ENCODE peak calls at places on chromosomes 3 and 15, in eight cellular contexts. O is A549, V is GM13977, S is testis, B is body of pancreas, X is glutamatergic neuron, T is kidney epithelial cell, L is GM12864. H is an unnamed sample.

GRCh38 chr15:69080958-69081248 is 66.4 kb downstream of the NOX5 start:
- DNase-seq in O (no peak), B (no peak), X (no peak), S (no peak), V (no peak), T (no peak), L (no peak), H (no peak)

GRCh38 chr3:192170659-192171058 is 556.7 kb downstream of the FGF12 start:
- DNase-seq in X (no peak), B (no peak), V (no peak), O (no peak), T (no peak), S (no peak), L (no peak), H (no peak)

GRCh38 chr3:14789640-14790285 is 29.0 kb upstream of the FGD5 start:
- DNase-seq in B (no peak), O (no peak), V (no peak), S (no peak), X (no peak), T (no peak), L (no peak), H (no peak)

GRCh38 chr3:29721789-29722188 is 440.9 kb downstream of the RBMS3 start:
- DNase-seq in V (no peak), T (no peak), S (no peak), B (no peak), O (no peak), L (no peak), X (no peak), H (no peak)

GRCh38 chr3:129461461-129462146 is 21.6 kb downstream of the IFT122 start:
- DNase-seq in S (no peak), X (no peak), O (no peak), B (no peak), L (no peak), T (no peak), V (no peak), H (no peak)

GRCh38 chr15:100877551-100877950 is 2.1 kb upstream of the ALDH1A3 start:
- DNase-seq in L (no peak), B (no peak), O (no peak), V (no peak), S (no peak), X (no peak), T (no peak), H (no peak)

GRCh38 chr3:148992027-148992634 is 791 bp downstream of the GYG1 start:
- DNase-seq in O (peak), T (no peak), L (no peak), X (peak), B (peak), V (peak), S (peak), H (no peak)

GRCh38 chr15:74995779-74996765 is 709 bp downstream of the SCAMP5 start:
- DNase-seq in O (no peak), T (no peak), L (no peak), S (peak), V (no peak), X (peak), B (peak), H (no peak)

GRCh38 chr15:68614621-68615035 is 35.8 kb downstream of the CORO2B start:
- DNase-seq in O (no peak), L (no peak), V (no peak), X (peak), B (no peak), T (no peak), S (peak), H (no peak)

GRCh38 chr3:187125319-187126031 is 13.8 kb downstream of the RPL39L start:
- DNase-seq in V (no peak), O (no peak), B (no peak), S (no peak), X (no peak), T (no peak), L (no peak), H (no peak)

GRCh38 chr3:12465826-12466225 is 18.5 kb upstream of the TSEN2 start:
- DNase-seq in X (no peak), L (no peak), O (no peak), S (no peak), T (no peak), V (no peak), B (no peak), H (no peak)

GRCh38 chr3:127712881-127713771 is 40.4 kb downstream of the ABTB1 start:
- DNase-seq in L (no peak), V (no peak), O (no peak), S (no peak), B (no peak), X (peak), T (no peak), H (no peak)

GRCh38 chr3:22288756-22289155 is 537.7 kb upstream of the ZNF385D start:
- DNase-seq in S (no peak), X (no peak), V (no peak), L (no peak), B (no peak), O (no peak), T (no peak), H (no peak)

GRCh38 chr3:194661946-194662345 is 10.0 kb downstream of the LSG1 start:
- DNase-seq in T (no peak), B (no peak), O (no peak), S (no peak), L (no peak), V (no peak), X (peak), H (no peak)

GRCh38 chr3:113268917-113269316 is 57.6 kb downstream of the BOC start:
- DNase-seq in T (no peak), B (no peak), V (no peak), S (no peak), L (no peak), X (no peak), O (no peak), H (no peak)

GRCh38 chr3:115100172-115100571 is 46.9 kb downstream of the ZBTB20 start:
- DNase-seq in S (peak), X (no peak), L (peak), T (peak), O (peak), V (no peak), B (peak), H (no peak)

GRCh38 chr15:98938804-98939203 is 68.8 kb downstream of the PGPEP1L start:
- DNase-seq in X (no peak), V (no peak), S (no peak), L (no peak), T (no peak), O (no peak), B (no peak), H (no peak)

GRCh38 chr15:50824507-50824906 is 59.0 kb upstream of the SPPL2A start:
- DNase-seq in V (no peak), L (no peak), O (no peak), B (no peak), S (no peak), X (no peak), T (no peak), H (no peak)

GRCh38 chr3:127749787-127750225 is 72.5 kb downstream of the MGLL start:
- DNase-seq in B (no peak), T (no peak), O (no peak), V (no peak), X (no peak), S (no peak), L (no peak), H (no peak)

GRCh38 chr3:123527046-123527445 is 57.8 kb downstream of the HACD2 start:
- DNase-seq in T (no peak), S (no peak), L (no peak), O (no peak), V (no peak), X (no peak), B (no peak), H (no peak)

GRCh38 chr15:45611305-45611704 is 23.5 kb upstream of the SQOR start:
- DNase-seq in S (no peak), O (peak), X (no peak), T (no peak), B (no peak), L (no peak), V (peak), H (no peak)

GRCh38 chr3:23959147-23959900 is 14.2 kb downstream of the NR1D2 start:
- DNase-seq in V (no peak), X (no peak), O (peak), T (peak), S (no peak), L (no peak), B (no peak), H (peak)

GRCh38 chr3:128780438-128780837 is 54.5 kb downstream of the RAB7A start:
- DNase-seq in X (no peak), B (no peak), V (no peak), O (no peak), T (no peak), L (no peak), S (no peak), H (no peak)

GRCh38 chr15:51243774-51244173 is 94.6 kb downstream of the CYP19A1 start:
- DNase-seq in B (no peak), O (no peak), S (no peak), X (no peak), L (no peak), V (peak), T (no peak), H (no peak)

GRCh38 chr3:30199855-30200254 is 406.5 kb upstream of the TGFBR2 start:
- DNase-seq in V (no peak), L (no peak), S (no peak), B (no peak), O (no peak), X (no peak), T (no peak), H (no peak)

GRCh38 chr15:45644437-45644836 is 9.6 kb downstream of the SQOR start:
- DNase-seq in X (no peak), S (no peak), V (no peak), L (no peak), T (no peak), O (no peak), B (no peak), H (no peak)

GRCh38 chr15:69972436-69972835 is 125.3 kb downstream of the TLE3 start:
- DNase-seq in B (no peak), O (no peak), S (no peak), T (no peak), X (no peak), L (no peak), V (no peak), H (no peak)

GRCh38 chr3:46876313-46877300 is 914 bp upstream of the PTH1R start:
- DNase-seq in B (no peak), S (no peak), L (no peak), V (no peak), X (no peak), O (no peak), T (no peak), H (no peak)
- TF ChIP-seq CTCF in B (no peak), S (no peak), L (no peak), V (no peak), X (no peak), O (no peak), T (no peak), H (no peak)

GRCh38 chr3:133274477-133274876 is 125.4 kb upstream of the BFSP2 start:
- DNase-seq in O (no peak), B (no peak), S (no peak), T (no peak), V (no peak), L (no peak), X (no peak), H (no peak)
- TF ChIP-seq CTCF in O (no peak), B (no peak), S (no peak), T (no peak), V (peak), L (peak), X (no peak), H (no peak)

GRCh38 chr3:56985460-56986327 is 74.8 kb upstream of the SPATA12 start:
- DNase-seq in T (no peak), X (no peak), S (no peak), O (no peak), B (no peak), L (no peak), V (no peak), H (no peak)
- TF ChIP-seq CTCF in T (no peak), X (no peak), S (no peak), O (no peak), B (no peak), L (no peak), V (no peak), H (peak)

DNA sequence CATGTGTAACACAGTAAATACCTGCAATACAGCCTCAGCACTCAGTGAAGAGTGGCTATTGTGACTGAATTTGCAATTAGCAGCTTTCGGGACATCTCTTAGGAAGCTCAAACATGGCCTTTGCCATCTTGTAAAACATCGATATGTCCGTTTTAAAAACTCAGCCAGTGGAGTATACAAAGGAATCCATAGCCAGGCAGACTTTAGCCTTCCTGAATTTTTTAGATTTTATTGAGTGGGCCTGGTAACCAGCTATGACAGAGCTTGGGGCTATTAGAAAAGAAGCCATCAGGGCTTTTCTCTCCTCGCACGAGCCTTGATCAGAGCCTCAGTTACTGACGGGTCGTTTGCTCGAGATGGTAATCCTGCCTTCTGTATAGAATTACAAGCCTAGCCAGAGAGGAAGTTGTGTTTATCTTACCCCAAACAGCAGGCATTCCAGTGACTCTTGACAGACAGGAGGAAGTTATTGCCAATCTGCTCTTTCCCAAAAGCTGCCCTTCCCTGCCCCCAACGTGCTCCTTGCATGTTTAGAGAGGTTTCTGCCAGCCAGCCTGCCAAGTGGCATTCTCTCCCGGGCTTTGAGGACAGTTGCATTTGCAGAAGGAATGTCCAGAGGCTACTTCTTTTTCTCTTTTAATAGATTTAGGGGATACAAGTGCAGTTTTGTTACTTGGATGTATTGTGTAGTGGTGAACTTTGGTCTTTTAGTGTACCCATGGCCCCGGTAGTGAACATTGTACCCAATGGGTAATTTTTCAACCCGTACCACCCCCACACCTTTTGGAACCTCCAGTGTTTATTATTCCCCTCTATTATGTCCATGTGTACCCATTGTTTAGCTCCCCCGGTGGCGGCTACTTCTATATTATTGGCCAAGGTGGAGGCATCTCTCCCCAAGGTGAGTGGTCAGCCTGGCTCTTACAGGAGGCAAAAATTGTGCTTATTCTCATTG is 40.6 kb downstream of the ITPR1 start:
- DNase-seq in V (no peak), X (no peak), T (no peak), L (no peak), B (peak), O (no peak), S (no peak), H (no peak)
- TF ChIP-seq CTCF in V (no peak), X (no peak), T (no peak), L (no peak), B (no peak), O (no peak), S (no peak), H (peak)

DNA sequence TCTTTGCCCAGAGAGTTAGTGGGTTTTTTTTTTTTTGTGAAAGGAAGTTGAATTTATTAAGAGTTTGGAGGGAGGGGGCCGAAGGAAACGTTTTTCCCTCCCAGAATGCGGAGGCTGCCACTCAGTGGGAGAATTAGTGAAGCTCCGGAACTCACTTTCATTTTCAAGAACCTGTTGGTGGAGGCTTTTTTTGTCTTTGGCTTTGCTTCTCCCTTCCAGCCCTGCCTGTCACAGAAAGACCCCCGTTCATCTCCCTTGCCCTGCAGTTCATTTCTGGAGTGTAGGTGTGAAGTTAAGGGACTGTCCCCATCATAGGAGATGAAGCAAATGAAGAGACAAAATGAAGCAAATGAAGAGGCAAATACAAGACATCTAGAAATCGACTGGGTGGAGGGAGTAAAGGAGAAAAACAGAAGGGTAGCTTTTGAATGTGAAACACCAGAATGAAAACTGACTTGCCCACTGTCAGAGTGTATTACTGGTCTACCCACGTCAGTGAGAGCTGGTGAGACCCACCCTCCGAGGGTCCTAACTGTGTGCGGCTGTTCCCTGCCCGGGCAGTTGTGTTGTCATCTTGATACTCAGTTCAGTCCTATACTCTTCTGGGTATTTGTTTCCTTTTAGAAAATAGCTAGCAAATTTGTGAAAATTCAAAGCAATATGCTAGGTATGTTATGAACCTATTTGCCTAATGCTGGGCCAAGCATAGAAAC is 91.5 kb downstream of the ITPR1 start:
- DNase-seq in X (no peak), B (peak), T (no peak), V (peak), O (no peak), S (peak), L (no peak), H (no peak)
- TF ChIP-seq CTCF in X (no peak), B (no peak), T (no peak), V (peak), O (no peak), S (peak), L (no peak), H (no peak)

DNA sequence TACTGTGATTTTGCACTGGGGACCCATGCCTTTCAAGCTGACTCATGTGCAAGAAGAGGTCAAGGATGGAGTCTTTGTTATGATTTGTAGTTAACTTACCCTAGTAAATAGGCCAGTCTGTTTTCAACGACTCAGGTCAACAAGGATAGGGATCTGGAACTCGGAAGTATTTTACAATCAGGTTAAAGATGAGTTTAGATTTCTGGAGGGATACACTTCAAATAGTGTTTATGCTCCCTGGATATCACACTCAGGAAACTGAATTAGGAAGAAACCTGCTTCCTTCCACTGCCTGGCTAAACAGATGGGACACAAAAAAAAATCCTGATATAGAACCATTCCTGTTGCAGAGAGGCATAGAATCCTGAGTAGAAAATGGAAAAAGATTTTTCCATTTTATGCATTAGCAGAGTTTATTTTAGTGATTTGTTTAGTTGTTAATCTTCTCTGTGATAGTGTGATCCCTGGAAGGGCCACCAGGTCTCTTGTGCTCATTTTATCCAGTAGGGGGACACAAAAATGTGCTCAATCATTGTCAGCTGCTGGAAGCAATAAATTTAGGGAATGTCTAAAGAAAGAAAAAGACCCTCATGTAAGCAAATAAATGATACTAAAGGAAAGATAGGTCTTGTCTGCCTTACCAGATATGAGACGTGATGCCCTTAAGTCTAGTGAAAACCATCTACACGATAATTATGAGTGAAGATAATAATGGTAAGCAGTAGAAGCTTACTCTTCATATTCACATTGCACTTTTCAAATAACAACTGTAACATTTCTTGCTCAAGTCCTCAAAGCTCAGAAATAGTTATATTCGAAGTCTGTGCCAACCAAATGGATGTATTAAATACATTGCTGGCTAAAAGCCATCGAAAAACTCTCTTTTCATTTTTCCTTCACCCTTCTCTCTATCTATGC is 452.1 kb upstream of the KCNMB2 start:
- DNase-seq in L (no peak), V (no peak), O (peak), X (no peak), T (no peak), S (no peak), B (no peak), H (no peak)
- TF ChIP-seq CTCF in L (peak), V (no peak), O (peak), X (peak), T (peak), S (peak), B (peak), H (peak)

GRCh38 chr3:45544719-45545296 is 49.7 kb upstream of the LIMD1 start:
- DNase-seq in S (no peak), T (no peak), L (no peak), O (no peak), B (no peak), V (no peak), X (no peak), H (no peak)

GRCh38 chr3:45544024-45544718 is 50.4 kb upstream of the LIMD1 start:
- DNase-seq in T (no peak), L (no peak), B (no peak), V (no peak), X (no peak), O (no peak), S (no peak), H (no peak)

GRCh38 chr3:45538641-45538986 is 55.9 kb upstream of the LIMD1 start:
- DNase-seq in T (no peak), B (no peak), X (no peak), L (no peak), V (no peak), S (no peak), O (no peak), H (no peak)

GRCh38 chr3:45537960-45538640 is 56.5 kb upstream of the LIMD1 start:
- DNase-seq in T (no peak), B (peak), V (no peak), S (peak), X (no peak), O (no peak), L (no peak), H (no peak)

GRCh38 chr3:45541326-45542321 is 52.9 kb upstream of the LIMD1 start:
- DNase-seq in V (no peak), L (no peak), B (no peak), S (no peak), X (no peak), O (no peak), T (no peak), H (no peak)
- TF ChIP-seq CTCF in V (no peak), L (no peak), B (no peak), S (no peak), X (no peak), O (no peak), T (no peak), H (no peak)

H was measured in retinal pigment epithelial cell.